ENCODE peak calls at places on chromosomes 13 and 19, in eight cellular contexts. F is OCI-LY7, T is cardiac muscle cell, X is tibial nerve, G is uterus, M is upper lobe of right lung, Q is transverse colon, C is breast epithelium. N is an unnamed sample.

GRCh38 chr13:30486230-30487074 is 20.7 kb upstream of the HMGB1 start:
- DNase-seq in C (peak; percentile 87), Q (peak; percentile 34), M (no peak), F (no peak), G (no peak), X (no peak), T (no peak), N (peak; percentile 30)

GRCh38 chr13:33218020-33218419 is 67.5 kb downstream of the STARD13 start:
- DNase-seq in X (no peak), Q (no peak), G (no peak), F (no peak), C (no peak), M (no peak), T (no peak), N (peak; percentile 78)

GRCh38 chr13:61010358-61010757 is 405.3 kb downstream of the PCDH20 start:
- DNase-seq in C (no peak), M (no peak), X (no peak), Q (no peak), F (no peak), T (no peak), G (no peak), N (no peak)

GRCh38 chr19:2474232-2475017 is 1.5 kb upstream of the GADD45B start:
- DNase-seq in M (peak; percentile 93), C (peak; percentile 76), T (peak; percentile 90), G (peak; percentile 84), Q (peak; percentile 86), X (peak; percentile 75), F (peak; percentile 90), N (peak; percentile 83)

GRCh38 chr13:40031031-40031430 is 375.6 kb downstream of the COG6 start:
- DNase-seq in F (no peak), M (no peak), Q (no peak), C (no peak), G (no peak), T (no peak), X (no peak), N (peak; percentile 30)

GRCh38 chr19:18542936-18543813 is at the start of gene FKBP8:
- DNase-seq in C (peak; percentile 92), G (peak; percentile 93), X (peak; percentile 91), Q (peak; percentile 97), F (peak; percentile 94), M (peak; percentile 97), T (peak; percentile 96), N (peak; percentile 98)

GRCh38 chr19:33465834-33466233 is 55.8 kb downstream of the PEPD start:
- DNase-seq in T (peak; percentile 8), M (no peak), C (no peak), Q (no peak), X (no peak), F (no peak), G (no peak), N (no peak)

GRCh38 chr19:36488816-36489138 is 584 bp downstream of the ZNF566 start:
- DNase-seq in Q (no peak), T (peak; percentile 14), X (no peak), F (peak; percentile 63), C (no peak), G (no peak), M (no peak), N (no peak)

GRCh38 chr19:5052515-5052914 is 83.6 kb downstream of the KDM4B start:
- DNase-seq in Q (no peak), X (no peak), G (no peak), T (no peak), M (no peak), C (no peak), F (peak; percentile 19), N (no peak)

GRCh38 chr19:52962394-52963228 is at the start of gene ZNF816:
- DNase-seq in Q (peak; percentile 100), T (peak; percentile 98), M (peak; percentile 99), F (peak; percentile 97), C (peak; percentile 97), G (peak; percentile 98), X (peak; percentile 99), N (peak; percentile 95)

GRCh38 chr19:28067882-28068281 is 1145.1 kb downstream of the UQCRFS1 start:
- DNase-seq in X (no peak), M (no peak), T (no peak), F (no peak), Q (no peak), G (no peak), C (no peak), N (no peak)

DNA sequence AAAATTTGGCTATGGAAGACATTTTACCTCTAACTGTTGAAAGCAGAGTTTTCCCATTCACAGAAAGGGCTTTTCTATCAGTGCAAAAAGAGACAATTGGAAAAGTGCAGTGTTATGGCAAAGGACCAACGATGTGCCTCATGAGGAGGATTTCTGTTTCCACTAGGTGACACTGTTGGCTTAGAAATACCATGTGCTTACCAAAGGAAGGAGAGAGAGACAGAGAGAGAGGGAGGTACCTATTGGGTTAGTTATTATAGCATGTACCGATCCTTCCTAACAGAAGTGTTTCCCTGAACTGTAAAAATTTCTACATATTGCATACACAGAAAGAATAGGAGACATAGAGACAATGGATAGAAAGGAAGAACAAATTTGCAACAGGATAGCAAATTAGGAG is 23.9 kb upstream of the PSG4 start:
- DNase-seq in C (no peak), G (no peak), Q (no peak), T (no peak), F (peak; percentile 10), M (no peak), X (no peak), N (no peak)
- TF ChIP-seq CTCF in C (no peak), G (no peak), Q (no peak), T (no peak), F (peak; percentile 23), M (no peak), X (no peak), N (no peak)

GRCh38 chr13:110627351-110627750 is 12.0 kb downstream of the NAXD start:
- DNase-seq in F (no peak), T (no peak), M (no peak), G (no peak), X (no peak), Q (no peak), C (no peak), N (peak; percentile 57)

GRCh38 chr13:110629735-110630134 is 14.4 kb downstream of the NAXD start:
- DNase-seq in T (no peak), M (no peak), Q (no peak), X (no peak), F (no peak), G (no peak), C (no peak), N (no peak)

GRCh38 chr13:110627761-110628476 is 12.6 kb downstream of the NAXD start:
- DNase-seq in G (no peak), T (no peak), Q (no peak), F (no peak), C (no peak), X (no peak), M (no peak), N (no peak)

GRCh38 chr13:110628952-110629701 is 13.8 kb downstream of the NAXD start:
- DNase-seq in X (no peak), C (no peak), T (no peak), Q (no peak), M (no peak), F (no peak), G (no peak), N (no peak)

DNA sequence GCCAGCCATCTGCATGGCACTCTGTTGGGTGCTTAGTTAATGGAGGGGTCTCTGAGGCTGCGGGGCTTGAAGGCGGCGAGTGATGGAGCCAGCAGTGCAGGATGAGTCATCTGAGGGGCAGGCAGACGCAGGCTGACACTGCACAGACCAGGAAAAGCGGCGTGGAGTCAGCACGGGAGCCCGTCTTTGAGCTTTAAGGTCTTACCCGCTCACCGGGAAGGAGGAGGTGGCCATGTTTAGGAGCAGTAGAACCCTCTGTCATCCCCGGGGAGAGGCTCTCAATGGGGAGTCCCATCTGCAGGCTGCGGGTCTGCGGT is 13.1 kb downstream of the NAXD start:
- DNase-seq in Q (peak; percentile 33), T (no peak), X (no peak), C (no peak), G (peak; percentile 62), M (no peak), F (no peak), N (no peak)
- H3K27ac ChIP-seq in Q (peak overlapping the region; percentile 82), T (no peak overlapping the region), X (no peak overlapping the region), C (peak overlapping the region; percentile 20), G (peak overlapping the region; percentile 37), M (no peak overlapping the region), F (no peak overlapping the region), N (no peak overlapping the region)

DNA sequence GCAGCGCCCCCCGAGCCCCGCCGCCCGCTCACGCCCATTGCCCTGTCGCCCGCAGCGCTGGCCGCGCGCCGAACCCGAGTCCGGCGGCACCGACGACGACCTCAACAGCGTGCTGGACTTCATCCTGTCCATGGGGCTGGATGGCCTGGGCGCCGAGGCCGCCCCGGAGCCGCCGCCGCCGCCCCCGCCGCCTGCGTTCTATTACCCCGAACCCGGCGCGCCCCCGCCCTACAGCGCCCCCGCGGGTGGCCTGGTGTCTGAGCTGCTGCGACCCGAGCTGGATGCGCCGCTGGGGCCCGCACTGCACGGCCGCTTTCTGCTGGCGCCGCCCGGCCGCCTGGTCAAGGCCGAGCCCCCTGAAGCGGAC is 518 bp downstream of the KLF2 start:
- DNase-seq in G (no peak), T (peak; percentile 56), C (no peak), X (no peak), Q (peak; percentile 39), M (peak; percentile 81), F (peak; percentile 63), N (no peak)
- TF ChIP-seq CTCF in G (no peak), T (peak; percentile 8), C (no peak), X (peak; percentile 10), Q (no peak), M (peak; percentile 18), F (peak; percentile 68), N (peak; percentile 39)

GRCh38 chr19:39111593-39112199 is 13.9 kb upstream of the PAK4 start:
- DNase-seq in C (no peak), G (no peak), X (no peak), Q (no peak), F (no peak), M (no peak), T (no peak), N (peak; percentile 60)
- H3K27ac ChIP-seq in C (peak overlapping the region; percentile 87), G (no peak overlapping the region), X (no peak overlapping the region), Q (no peak overlapping the region), F (no peak overlapping the region), M (no peak overlapping the region), T (no peak overlapping the region), N (peak overlapping the region; percentile 83)

GRCh38 chr19:41248895-41249294 is 15.3 kb upstream of the HNRNPUL1 start:
- DNase-seq in M (no peak), X (no peak), C (no peak), Q (no peak), F (no peak), G (no peak), T (no peak), N (no peak)
- TF ChIP-seq CTCF in M (no peak), X (no peak), C (no peak), Q (no peak), F (no peak), G (no peak), T (no peak), N (no peak)

GRCh38 chr19:46748325-46749109 is 2.3 kb upstream of the STRN4 start:
- DNase-seq in X (peak; percentile 87), T (peak; percentile 78), M (peak; percentile 84), G (peak; percentile 57), F (peak; percentile 66), Q (peak; percentile 72), C (no peak), N (no peak)
- H3K27ac ChIP-seq in X (no peak overlapping the region), T (no peak overlapping the region), M (no peak overlapping the region), G (no peak overlapping the region), F (no peak overlapping the region), Q (no peak overlapping the region), C (no peak overlapping the region), N (peak overlapping the region; percentile 43)